ENCODE peak calls at places on chromosomes 13 and 19, in five cellular contexts. V is HCT116, L is osteoblast, I is GM04504, B is type B pancreatic cell. G is an unnamed sample.

GRCh38 chr13:79710376-79710775 is 229.4 kb downstream of the NDFIP2 start:
- DNase-seq in B (no peak), L (no peak), I (no peak), V (no peak), G (no peak)

GRCh38 chr13:110559429-110559943 is 2.0 kb downstream of the RAB20 start:
- DNase-seq in L (peak), V (no peak), B (no peak), I (peak), G (no peak)

GRCh38 chr13:62119739-62120700 is 704.4 kb upstream of the PCDH20 start:
- DNase-seq in L (peak), I (no peak), B (no peak), V (peak), G (peak)

GRCh38 chr19:4660993-4661392 is 9.1 kb downstream of the MYDGF start:
- DNase-seq in L (no peak), V (no peak), B (no peak), I (no peak), G (no peak)

GRCh38 chr13:112828756-112829155 is 138.9 kb downstream of the ATP11A start:
- DNase-seq in I (no peak), V (no peak), B (no peak), L (no peak), G (no peak)

GRCh38 chr19:21566073-21566472 is 60.7 kb downstream of the ZNF429 start:
- DNase-seq in L (no peak), V (no peak), I (no peak), B (no peak), G (no peak)

GRCh38 chr19:53873451-53874383 is 6.0 kb downstream of the MYADM start:
- DNase-seq in B (no peak), V (no peak), I (no peak), L (peak), G (peak)

GRCh38 chr13:60230593-60230992 is 66.9 kb upstream of the DIAPH3 start:
- DNase-seq in L (no peak), V (no peak), I (no peak), B (no peak), G (no peak)

GRCh38 chr19:47699360-47699917 is 13.8 kb upstream of the EHD2 start:
- DNase-seq in L (peak), I (no peak), V (no peak), B (no peak), G (peak)

GRCh38 chr19:11377756-11378155 is 3.3 kb downstream of the SWSAP1 start:
- DNase-seq in L (peak), B (no peak), I (no peak), V (no peak), G (no peak)

GRCh38 chr13:47675871-47676270 is 325.2 kb downstream of the SUCLA2 start:
- DNase-seq in V (no peak), B (no peak), I (no peak), L (peak), G (no peak)

GRCh38 chr13:44437356-44438233 is 64.0 kb downstream of the SERP2 start:
- DNase-seq in I (no peak), B (no peak), L (no peak), V (no peak), G (no peak)

GRCh38 chr13:79966502-79966901 is 374.4 kb downstream of the SPRY2 start:
- DNase-seq in L (peak), V (no peak), B (no peak), I (no peak), G (peak)

GRCh38 chr13:77637583-77637982 is 59.9 kb upstream of the SLAIN1 start:
- DNase-seq in L (no peak), I (no peak), V (no peak), B (no peak), G (no peak)

GRCh38 chr13:20160346-20161274 is at the start of gene GJA3:
- DNase-seq in L (no peak), I (no peak), B (no peak), V (no peak), G (peak)

GRCh38 chr19:56837492-56837891 is 3.0 kb downstream of the PEG3 start:
- DNase-seq in B (no peak), L (no peak), I (no peak), V (no peak), G (peak)

GRCh38 chr19:1601613-1602064 is 3.6 kb downstream of the UQCR11 start:
- DNase-seq in V (no peak), I (no peak), L (no peak), B (no peak), G (no peak)

GRCh38 chr19:11225172-11225571 is 14.2 kb upstream of the ANGPTL8 start:
- DNase-seq in V (no peak), L (no peak), I (no peak), B (no peak), G (no peak)

GRCh38 chr13:29496241-29496712 is 99.2 kb downstream of the SLC7A1 start:
- DNase-seq in V (no peak), B (no peak), I (no peak), L (no peak), G (no peak)

GRCh38 chr19:27962260-27962659 is 1250.7 kb downstream of the UQCRFS1 start:
- DNase-seq in V (no peak), I (no peak), L (no peak), B (no peak), G (no peak)

GRCh38 chr19:19528721-19529490 is at the start of gene YJEFN3:
- DNase-seq in L (peak), B (no peak), V (no peak), I (no peak), G (peak)

GRCh38 chr13:21079761-21080730 is 18.7 kb upstream of the LATS2 start:
- DNase-seq in B (no peak), I (peak), L (peak), V (no peak), G (no peak)

GRCh38 chr19:49983645-49984229 is 22.8 kb upstream of the SIGLEC11 start:
- DNase-seq in I (peak), L (no peak), B (no peak), V (peak), G (peak)

GRCh38 chr13:73464758-73465628 is 406.2 kb downstream of the KLF5 start:
- DNase-seq in L (no peak), V (no peak), I (no peak), B (no peak), G (no peak)

GRCh38 chr13:60584976-60585375 is 188.0 kb downstream of the TDRD3 start:
- DNase-seq in V (no peak), L (no peak), B (no peak), I (no peak), G (peak)

GRCh38 chr19:40588110-40588854 is 11.6 kb downstream of the SHKBP1 start:
- DNase-seq in V (peak), L (peak), B (no peak), I (no peak), G (no peak)

GRCh38 chr13:29936051-29936813 is 85.8 kb upstream of the UBL3 start:
- DNase-seq in V (no peak), B (no peak), L (no peak), I (no peak), G (peak)

GRCh38 chr19:46211201-46211881 is 18.2 kb upstream of the IGFL1 start:
- DNase-seq in V (peak), I (no peak), B (no peak), L (no peak), G (peak)

GRCh38 chr19:55345818-55346724 is 6.4 kb downstream of the KMT5C start:
- DNase-seq in L (peak), B (no peak), V (no peak), I (no peak), G (peak)

GRCh38 chr13:86909318-86909717 is 761.9 kb upstream of the SLITRK5 start:
- DNase-seq in B (no peak), V (no peak), I (no peak), L (no peak), G (no peak)

GRCh38 chr13:45751882-45752281 is 49.8 kb downstream of the CBY2 start:
- DNase-seq in V (no peak), I (no peak), B (no peak), L (peak), G (no peak)

GRCh38 chr13:33776510-33776909 is 41.4 kb upstream of the RFC3 start:
- DNase-seq in B (no peak), V (no peak), L (no peak), I (no peak), G (no peak)

GRCh38 chr19:11578342-11579142 is 1.1 kb upstream of the ACP5 start:
- DNase-seq in L (peak), B (no peak), I (no peak), V (no peak), G (peak)

GRCh38 chr19:28213476-28214082 is 999.4 kb downstream of the UQCRFS1 start:
- DNase-seq in B (no peak), I (no peak), V (no peak), L (no peak), G (no peak)

GRCh38 chr13:27868639-27869435 is 51.0 kb upstream of the PDX1 start:
- DNase-seq in I (no peak), B (no peak), L (no peak), V (peak), G (no peak)

GRCh38 chr13:102197193-102197592 is 204.7 kb downstream of the FGF14 start:
- DNase-seq in I (no peak), B (no peak), L (no peak), V (no peak), G (peak)

G was measured in H7.